ENCODE peak calls at places on chromosomes 4 and X, in eight cellular contexts. F, M, U, O, I, A, G and T are unnamed samples.

GRCh38 chr4:99705891-99706290 is 48.3 kb upstream of the C4orf54 start:
- DNase-seq in F (no peak), M (no peak), U (no peak), O (no peak), I (no peak), A (no peak), G (no peak), T (no peak)

GRCh38 chr4:107740381-107740780 is 20.3 kb upstream of the PAPSS1 start:
- DNase-seq in F (no peak), M (no peak), U (no peak), O (no peak), I (no peak), A (no peak), G (peak), T (no peak)

GRCh38 chrX:11965436-11965835 is 172.8 kb upstream of the FRMPD4 start:
- DNase-seq in F (no peak), M (no peak), U (no peak), O (no peak), I (no peak), A (no peak), G (no peak), T (no peak)

GRCh38 chrX:150599226-150599625 is 30.8 kb downstream of the MTM1 start:
- DNase-seq in F (no peak), M (no peak), U (no peak), O (no peak), I (no peak), A (no peak), G (no peak), T (no peak)

GRCh38 chr4:23276076-23276475 is 583.3 kb downstream of the GBA3 start:
- DNase-seq in F (no peak), M (no peak), U (no peak), O (no peak), I (no peak), A (no peak), G (no peak), T (no peak)

GRCh38 chr4:8393593-8394038 is 46.9 kb downstream of the ACOX3 start:
- DNase-seq in F (peak), M (peak), U (no peak), O (peak), I (peak), A (peak), G (no peak), T (no peak)

GRCh38 chr4:169397762-169398161 is 127.0 kb upstream of the SH3RF1 start:
- DNase-seq in F (peak), M (no peak), U (no peak), O (no peak), I (no peak), A (no peak), G (peak), T (no peak)

GRCh38 chrX:34332336-34332735 is 200.2 kb upstream of the FAM47A start:
- DNase-seq in F (peak), M (no peak), U (no peak), O (no peak), I (no peak), A (no peak), G (peak), T (no peak)

GRCh38 chr4:180947421-180947820 is 1295.8 kb upstream of the TENM3 start:
- DNase-seq in F (peak), M (no peak), U (peak), O (no peak), I (no peak), A (no peak), G (peak), T (no peak)

GRCh38 chr4:153579872-153580271 is 104.2 kb upstream of the TLR2 start:
- DNase-seq in F (no peak), M (no peak), U (no peak), O (no peak), I (no peak), A (no peak), G (no peak), T (no peak)

GRCh38 chr4:13481569-13481968 is 2.6 kb downstream of the RAB28 start:
- DNase-seq in F (peak), M (no peak), U (no peak), O (no peak), I (no peak), A (no peak), G (peak), T (no peak)

GRCh38 chrX:115392871-115393270 is 103.4 kb downstream of the LUZP4 start:
- DNase-seq in F (no peak), M (no peak), U (no peak), O (no peak), I (no peak), A (no peak), G (no peak), T (no peak)

GRCh38 chrX:22652596-22652995 is 347.2 kb upstream of the DDX53 start:
- DNase-seq in F (peak), M (no peak), U (no peak), O (peak), I (no peak), A (no peak), G (peak), T (no peak)

GRCh38 chr4:24624381-24624780 is 40.0 kb upstream of the DHX15 start:
- DNase-seq in F (no peak), M (no peak), U (no peak), O (no peak), I (no peak), A (no peak), G (peak), T (no peak)

GRCh38 chrX:42955349-42955748 is 177.4 kb upstream of the PPP1R2C start:
- DNase-seq in F (no peak), M (no peak), U (no peak), O (no peak), I (no peak), A (no peak), G (no peak), T (no peak)

GRCh38 chrX:46547857-46548256 is 2.6 kb upstream of the ZNF674 start:
- DNase-seq in F (peak), M (no peak), U (peak), O (peak), I (no peak), A (no peak), G (no peak), T (no peak)

GRCh38 chrX:38048886-38049285 is 42.5 kb downstream of the SYTL5 start:
- DNase-seq in F (no peak), M (no peak), U (no peak), O (no peak), I (no peak), A (no peak), G (no peak), T (no peak)

GRCh38 chr4:109560687-109561452 is 824 bp downstream of the MCUB start:
- DNase-seq in F (peak), M (peak), U (no peak), O (peak), I (peak), A (no peak), G (peak), T (peak)

GRCh38 chr4:122775039-122775438 is 42.5 kb downstream of the BBS12 start:
- DNase-seq in F (no peak), M (no peak), U (no peak), O (no peak), I (no peak), A (no peak), G (no peak), T (no peak)

GRCh38 chrX:69496143-69496542 is 8.0 kb upstream of the NALF2 start:
- DNase-seq in F (no peak), M (no peak), U (no peak), O (no peak), I (no peak), A (no peak), G (no peak), T (no peak)

GRCh38 chr4:169160825-169161224 is 109.9 kb downstream of the SH3RF1 start:
- DNase-seq in F (peak), M (peak), U (no peak), O (peak), I (no peak), A (no peak), G (no peak), T (no peak)

GRCh38 chr4:105622269-105622668 is 69.8 kb downstream of the ARHGEF38 start:
- DNase-seq in F (no peak), M (no peak), U (no peak), O (no peak), I (no peak), A (no peak), G (no peak), T (no peak)

GRCh38 chrX:133350751-133351150 is 64.5 kb downstream of the GPC4 start:
- DNase-seq in F (peak), M (peak), U (no peak), O (peak), I (peak), A (no peak), G (peak), T (no peak)

GRCh38 chr4:94507708-94508107 is 56.0 kb downstream of the PDLIM5 start:
- DNase-seq in F (peak), M (peak), U (peak), O (peak), I (no peak), A (peak), G (no peak), T (no peak)

GRCh38 chrX:140572724-140573123 is 67.9 kb upstream of the SOX3 start:
- DNase-seq in F (peak), M (no peak), U (no peak), O (peak), I (peak), A (peak), G (peak), T (no peak)

GRCh38 chr4:108762559-108763225 is at the start of gene ETNPPL:
- DNase-seq in F (peak), M (no peak), U (no peak), O (peak), I (no peak), A (no peak), G (peak), T (no peak)

GRCh38 chr4:113455081-113455480 is 306.5 kb downstream of the CAMK2D start:
- DNase-seq in F (no peak), M (no peak), U (no peak), O (no peak), I (no peak), A (no peak), G (no peak), T (no peak)

GRCh38 chr4:139815646-139816601 is 150.3 kb downstream of the MGST2 start:
- DNase-seq in F (peak), M (peak), U (no peak), O (peak), I (no peak), A (no peak), G (peak), T (no peak)

GRCh38 chr4:2277956-2278355 is 16.0 kb upstream of the MXD4 start:
- DNase-seq in F (no peak), M (no peak), U (no peak), O (no peak), I (no peak), A (no peak), G (no peak), T (no peak)

GRCh38 chr4:87717276-87718031 is 67.4 kb downstream of the DMP1 start:
- DNase-seq in F (peak), M (no peak), U (no peak), O (no peak), I (no peak), A (no peak), G (no peak), T (no peak)

GRCh38 chr4:94577136-94577535 is 125.4 kb downstream of the PDLIM5 start:
- DNase-seq in F (peak), M (peak), U (no peak), O (peak), I (no peak), A (no peak), G (peak), T (no peak)

GRCh38 chrX:153934473-153935325 is at the start of gene NAA10:
- DNase-seq in F (peak), M (peak), U (no peak), O (peak), I (peak), A (no peak), G (peak), T (peak)

GRCh38 chr4:53686521-53686920 is 95.2 kb upstream of the LNX1 start:
- DNase-seq in F (peak), M (no peak), U (no peak), O (no peak), I (no peak), A (no peak), G (no peak), T (no peak)

GRCh38 chr4:43277003-43277402 is 384.5 kb downstream of the GRXCR1 start:
- DNase-seq in F (peak), M (no peak), U (no peak), O (no peak), I (no peak), A (no peak), G (no peak), T (no peak)

GRCh38 chr4:183746305-183747229 is 87.5 kb downstream of the TRAPPC11 start:
- DNase-seq in F (peak), M (no peak), U (no peak), O (no peak), I (no peak), A (no peak), G (no peak), T (no peak)

GRCh38 chrX:38817004-38817703 is 15.9 kb downstream of the MID1IP1 start:
- DNase-seq in F (peak), M (peak), U (no peak), O (peak), I (peak), A (no peak), G (peak), T (no peak)

GRCh38 chr4:72858328-72858727 is 211.2 kb downstream of the COX18 start:
- DNase-seq in F (peak), M (no peak), U (no peak), O (no peak), I (no peak), A (no peak), G (no peak), T (no peak)

GRCh38 chr4:138875886-138876608 is 139.5 kb upstream of the NOCT start:
- DNase-seq in F (peak), M (no peak), U (peak), O (no peak), I (no peak), A (no peak), G (no peak), T (no peak)

GRCh38 chrX:48165246-48165645 is 31.3 kb downstream of the SSX5 start:
- DNase-seq in F (no peak), M (no peak), U (no peak), O (no peak), I (no peak), A (no peak), G (no peak), T (no peak)

DNA sequence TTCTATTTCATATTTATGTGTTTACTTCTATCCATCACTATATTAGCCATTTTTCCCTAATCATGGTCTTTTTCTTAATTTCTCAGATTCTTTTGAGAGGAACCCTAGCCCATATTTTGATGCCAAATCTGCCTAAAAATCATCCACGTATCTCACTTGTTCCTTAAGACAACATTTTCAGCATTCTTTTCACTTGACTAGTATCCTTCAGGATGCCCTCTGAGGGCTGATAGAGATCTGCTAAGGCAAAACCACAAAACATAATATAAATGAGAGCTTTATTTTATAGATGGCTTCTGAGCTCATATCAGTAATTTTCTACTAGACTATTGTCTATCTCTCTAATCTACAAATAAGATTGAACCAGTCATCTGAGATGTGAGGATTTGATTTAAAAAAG is 341.9 kb downstream of the GPM6A start:
- DNase-seq in F (peak), M (no peak), U (no peak), O (no peak), I (no peak), A (no peak), G (no peak), T (no peak)
- H3K27ac ChIP-seq in F (no peak), M (no peak), U (no peak), O (no peak), I (no peak), A (no peak), G (no peak), T (no peak)

DNA sequence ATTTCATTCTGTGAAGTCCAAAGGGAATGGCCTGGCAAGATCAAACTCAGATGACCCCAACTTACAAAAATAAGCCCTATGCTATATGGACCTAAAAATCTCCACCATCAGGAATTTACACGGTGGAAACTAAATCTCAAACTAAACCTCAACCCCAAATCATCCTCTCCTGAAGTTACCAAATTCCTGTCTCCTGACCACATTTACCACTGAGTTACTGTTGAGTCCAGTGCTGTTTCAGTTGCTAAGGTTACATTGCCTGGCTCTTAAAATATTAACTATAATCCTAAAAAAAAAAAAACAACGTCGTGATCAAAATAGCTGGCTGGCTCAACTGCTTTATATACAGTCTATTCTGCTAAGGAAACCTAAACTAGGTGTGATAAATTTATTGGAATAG is 315.2 kb upstream of the SLIT2 start:
- DNase-seq in F (peak), M (no peak), U (no peak), O (no peak), I (no peak), A (no peak), G (no peak), T (no peak)
- H3K4me3 ChIP-seq in F (no peak), M (no peak), U (no peak), O (no peak), I (no peak), A (no peak), G (no peak), T (no peak)

DNA sequence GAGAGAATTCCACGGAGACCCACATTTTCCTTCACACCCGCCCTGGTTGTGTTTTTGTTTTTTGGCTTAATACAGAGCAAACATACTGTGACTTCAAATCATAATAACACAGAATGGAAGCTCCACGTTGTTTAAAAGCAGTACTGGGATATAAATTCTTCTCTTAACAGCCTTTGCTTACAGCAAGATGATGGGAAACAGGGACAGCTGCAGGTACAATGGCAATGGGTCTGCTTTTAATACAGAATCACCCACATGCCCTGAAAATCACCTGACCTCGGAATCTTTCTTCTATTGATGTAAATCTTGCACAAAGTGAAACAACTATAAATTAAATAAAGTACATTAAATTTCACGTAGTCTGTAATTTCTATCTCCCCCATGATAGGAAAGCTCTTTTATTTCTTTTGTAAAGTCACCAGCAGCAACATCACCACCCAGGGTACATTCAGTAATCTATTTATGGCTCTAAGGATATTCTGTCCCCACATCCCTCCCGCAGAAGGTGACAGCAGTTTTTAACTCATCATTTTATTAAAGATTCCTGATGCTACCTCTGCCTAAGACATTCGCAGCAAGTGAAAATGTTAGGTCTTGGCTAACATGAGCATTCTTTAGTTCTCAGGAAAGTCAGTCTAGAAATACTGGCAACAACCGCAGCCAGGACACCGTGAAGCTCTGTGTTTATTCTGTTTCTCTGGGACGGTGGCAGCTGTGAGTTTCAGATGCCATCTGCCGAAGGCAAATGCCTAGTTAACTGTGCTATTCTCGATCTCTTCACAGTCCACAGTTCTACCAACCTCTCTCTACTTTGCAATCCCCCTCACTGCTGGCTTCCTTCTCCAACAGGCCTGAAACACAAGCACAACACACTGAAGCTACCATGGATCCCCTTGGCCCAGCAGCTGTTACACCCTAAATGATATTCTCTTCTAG is 119.1 kb downstream of the ZNF827 start:
- DNase-seq in F (no peak), M (no peak), U (no peak), O (no peak), I (no peak), A (no peak), G (no peak), T (no peak)
- H3K27ac ChIP-seq in F (no peak), M (no peak), U (no peak), O (no peak), I (no peak), A (no peak), G (no peak), T (no peak)

GRCh38 chrX:17930850-17931249 is 69.8 kb upstream of the RAI2 start:
- DNase-seq in F (no peak), M (no peak), U (no peak), O (no peak), I (no peak), A (no peak), G (peak), T (no peak)

GRCh38 chrX:17931855-17932254 is 70.8 kb upstream of the RAI2 start:
- DNase-seq in F (no peak), M (no peak), U (no peak), O (no peak), I (no peak), A (no peak), G (no peak), T (no peak)

GRCh38 chrX:17939724-17940123 is 78.6 kb upstream of the RAI2 start:
- DNase-seq in F (no peak), M (no peak), U (no peak), O (no peak), I (no peak), A (no peak), G (peak), T (no peak)

GRCh38 chrX:17932781-17933180 is 71.7 kb upstream of the RAI2 start:
- DNase-seq in F (no peak), M (no peak), U (no peak), O (no peak), I (no peak), A (no peak), G (no peak), T (no peak)

GRCh38 chrX:17933856-17934255 is 72.8 kb upstream of the RAI2 start:
- DNase-seq in F (no peak), M (no peak), U (no peak), O (no peak), I (no peak), A (no peak), G (no peak), T (no peak)
- H3K4me3 ChIP-seq in F (no peak), M (no peak), U (no peak), O (no peak), I (no peak), A (no peak), G (no peak), T (no peak)

DNA sequence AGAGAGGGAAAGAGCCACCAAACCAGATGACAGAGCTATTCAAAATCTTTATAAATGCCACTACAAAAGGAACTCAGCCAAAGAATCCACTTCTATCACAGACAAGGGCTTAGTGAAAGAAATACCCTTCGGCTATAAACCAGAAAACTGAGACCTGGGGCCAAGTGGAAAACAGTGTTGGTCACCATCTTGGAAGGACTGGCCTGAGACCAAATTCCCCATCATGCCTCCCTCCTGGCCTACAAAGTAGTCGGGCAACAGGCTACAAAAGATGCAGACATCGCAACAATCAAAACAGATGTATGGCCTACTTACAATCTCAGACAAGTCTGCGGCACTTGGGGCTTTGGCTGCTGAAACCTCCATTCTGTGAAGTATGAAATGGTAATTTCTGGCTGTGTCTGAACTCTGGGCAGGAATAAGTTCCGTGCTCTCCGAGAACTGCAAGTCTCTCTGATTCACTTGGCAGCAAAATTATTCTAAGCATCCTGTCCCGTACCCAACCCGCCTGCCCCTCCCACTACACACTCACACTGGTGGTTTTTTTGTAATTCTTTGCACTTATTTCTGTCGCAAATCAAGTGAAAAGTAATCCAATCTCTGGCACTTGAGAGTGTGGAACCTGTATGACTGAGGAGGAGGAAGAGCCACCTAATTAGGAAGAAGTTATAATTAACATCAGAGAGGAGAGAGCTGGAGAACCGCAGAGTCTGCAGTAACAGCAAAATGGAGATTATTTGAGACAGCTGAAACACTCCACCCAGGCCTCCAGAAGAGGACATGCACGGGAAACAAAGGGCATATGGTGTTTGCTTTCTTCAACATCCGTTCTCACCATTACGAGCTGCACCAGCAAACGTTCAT is 87.8 kb downstream of the SH3KBP1 start:
- DNase-seq in F (peak), M (no peak), U (no peak), O (no peak), I (no peak), A (no peak), G (no peak), T (peak)
- H3K27ac ChIP-seq in F (peak), M (no peak), U (no peak), O (peak), I (no peak), A (no peak), G (no peak), T (peak)